ENCODE peak calls at places on chromosomes 12 and 14, in seven cellular contexts. C is IMR-90, M is neuronal stem cell, T is mesenchymal stem cell, W is mesendoderm, U is H1, I is trophoblast cell. J is an unnamed sample.

GRCh38 chr12:56154246-56154771 is 1.9 kb downstream of the MYL6B start:
- DNase-seq in C (no peak), M (no peak), T (no peak), W (peak), U (no peak), I (no peak), J (no peak)

GRCh38 chr12:16168078-16168477 is 109.4 kb downstream of the SLC15A5 start:
- DNase-seq in C (no peak), M (no peak), T (no peak), W (no peak), U (no peak), I (no peak), J (no peak)

GRCh38 chr12:50862316-50862715 is 19.6 kb downstream of the TMPRSS12 start:
- DNase-seq in C (peak), M (no peak), T (peak), W (no peak), U (no peak), I (no peak), J (no peak)

GRCh38 chr14:23910081-23910875 is 43.3 kb upstream of the DHRS4 start:
- DNase-seq in C (peak), M (peak), T (peak), W (peak), U (peak), I (peak), J (peak)

GRCh38 chr12:117679776-117680175 is 289.0 kb downstream of the KSR2 start:
- DNase-seq in C (no peak), M (no peak), T (peak), W (no peak), U (no peak), I (no peak), J (no peak)

GRCh38 chr14:94062344-94062904 is 18.6 kb downstream of the DDX24 start:
- DNase-seq in C (peak), M (no peak), T (no peak), W (peak), U (no peak), I (peak), J (no peak)

GRCh38 chr12:91017511-91018263 is 12.9 kb upstream of the EPYC start:
- DNase-seq in C (no peak), M (no peak), T (no peak), W (no peak), U (no peak), I (no peak), J (no peak)

GRCh38 chr12:32125455-32126084 is 18.9 kb downstream of the BICD1 start:
- DNase-seq in C (peak), M (no peak), T (peak), W (no peak), U (no peak), I (no peak), J (no peak)

GRCh38 chr12:124796303-124796957 is 67.2 kb downstream of the SCARB1 start:
- DNase-seq in C (no peak), M (no peak), T (no peak), W (no peak), U (no peak), I (no peak), J (no peak)

GRCh38 chr14:89401783-89402182 is 15.2 kb downstream of the FOXN3 start:
- DNase-seq in C (no peak), M (no peak), T (no peak), W (no peak), U (no peak), I (no peak), J (no peak)

GRCh38 chr12:15629761-15630160 is 159.4 kb downstream of the EPS8 start:
- DNase-seq in C (peak), M (no peak), T (peak), W (no peak), U (no peak), I (no peak), J (no peak)

GRCh38 chr12:91588874-91589454 is 406.3 kb upstream of the DCN start:
- DNase-seq in C (no peak), M (no peak), T (no peak), W (no peak), U (no peak), I (no peak), J (no peak)

GRCh38 chr14:53034036-53034435 is 83.2 kb upstream of the FERMT2 start:
- DNase-seq in C (no peak), M (no peak), T (no peak), W (no peak), U (no peak), I (no peak), J (no peak)

GRCh38 chr12:59381106-59381505 is 214.7 kb upstream of the SLC16A7 start:
- DNase-seq in C (no peak), M (no peak), T (no peak), W (no peak), U (no peak), I (no peak), J (no peak)

GRCh38 chr14:76546426-76547221 is 170.7 kb downstream of the ESRRB start:
- DNase-seq in C (no peak), M (peak), T (no peak), W (peak), U (no peak), I (peak), J (peak)

GRCh38 chr14:104370256-104370870 is 209.2 kb upstream of the C14orf180 start:
- DNase-seq in C (no peak), M (no peak), T (no peak), W (peak), U (peak), I (peak), J (peak)

GRCh38 chr14:23563473-23564180 is 4.0 kb downstream of the AP1G2 start:
- DNase-seq in C (no peak), M (no peak), T (no peak), W (no peak), U (no peak), I (peak), J (no peak)

GRCh38 chr12:613996-614726 is 49.1 kb downstream of the NINJ2 start:
- DNase-seq in C (no peak), M (no peak), T (peak), W (peak), U (no peak), I (peak), J (peak)

GRCh38 chr12:106089935-106090334 is 48.8 kb downstream of the NUAK1 start:
- DNase-seq in C (no peak), M (no peak), T (no peak), W (no peak), U (no peak), I (no peak), J (no peak)

GRCh38 chr12:91331371-91331770 is 148.8 kb upstream of the DCN start:
- DNase-seq in C (no peak), M (no peak), T (no peak), W (no peak), U (no peak), I (no peak), J (no peak)

GRCh38 chr14:93884950-93885349 is 42.2 kb upstream of the FAM181A start:
- DNase-seq in C (no peak), M (no peak), T (no peak), W (no peak), U (no peak), I (no peak), J (no peak)

GRCh38 chr12:30795660-30796507 is 41.1 kb upstream of the CAPRIN2 start:
- DNase-seq in C (peak), M (peak), T (peak), W (peak), U (no peak), I (peak), J (peak)

DNA sequence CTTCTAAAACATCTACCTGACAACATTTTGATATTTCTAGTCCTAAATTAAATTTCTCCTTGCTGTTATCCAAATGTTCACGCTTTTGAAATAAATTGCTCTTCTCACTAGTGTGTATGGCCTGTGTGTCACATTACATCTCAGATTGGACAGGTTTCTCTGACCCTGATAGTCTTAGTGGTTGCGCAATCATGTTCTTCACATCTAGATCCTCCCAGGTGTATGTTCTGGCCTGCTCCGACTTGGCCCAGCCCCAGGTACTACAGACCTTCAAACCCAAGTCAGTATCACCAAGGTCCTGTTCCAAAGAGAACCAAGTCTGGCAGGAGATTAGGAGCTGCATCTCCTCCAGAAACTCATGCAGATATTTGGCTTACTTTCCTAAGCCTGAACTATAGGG is 209.5 kb downstream of the ASCL1 start:
- DNase-seq in C (no peak), M (no peak), T (no peak), W (no peak), U (no peak), I (no peak), J (no peak)
- H2BK5ac ChIP-seq in C (no peak), M (no peak), T (no peak), W (no peak), U (no peak), I (no peak), J (no peak)

DNA sequence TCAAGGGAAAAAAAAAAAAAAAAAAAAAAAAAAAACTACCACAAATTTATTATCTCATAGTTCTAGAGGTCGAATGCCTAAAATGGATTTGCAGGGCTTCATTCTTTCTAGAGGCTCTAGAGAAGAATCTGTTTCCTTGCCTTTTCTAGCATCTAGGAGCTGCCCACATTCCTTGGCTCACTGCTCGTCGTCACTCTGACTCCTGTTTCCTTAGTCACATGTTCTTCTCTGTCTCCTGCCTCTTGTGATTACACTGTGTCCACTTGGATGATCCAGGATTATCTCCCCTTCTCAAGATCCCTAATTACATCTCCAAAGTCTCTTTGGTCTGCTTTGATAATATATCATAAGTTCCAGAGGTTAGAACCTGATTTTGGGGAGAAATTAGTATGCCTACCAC is 88.7 kb downstream of the HECTD1 start:
- DNase-seq in C (no peak), M (no peak), T (peak), W (peak), U (no peak), I (no peak), J (no peak)
- H2BK5ac ChIP-seq in C (no peak), M (no peak), T (no peak), W (no peak), U (no peak), I (no peak), J (no peak)

GRCh38 chr12:127680516-127680915 is 586.5 kb upstream of the TMEM132C start:
- DNase-seq in C (no peak), M (no peak), T (peak), W (no peak), U (no peak), I (no peak), J (no peak)

GRCh38 chr12:127681151-127681754 is 585.7 kb upstream of the TMEM132C start:
- DNase-seq in C (no peak), M (no peak), T (no peak), W (no peak), U (no peak), I (no peak), J (no peak)

GRCh38 chr12:127677537-127678131 is 589.3 kb upstream of the TMEM132C start:
- DNase-seq in C (peak), M (peak), T (peak), W (peak), U (peak), I (peak), J (peak)

GRCh38 chr12:127675936-127676335 is 591.0 kb upstream of the TMEM132C start:
- DNase-seq in C (no peak), M (no peak), T (peak), W (no peak), U (no peak), I (no peak), J (no peak)

DNA sequence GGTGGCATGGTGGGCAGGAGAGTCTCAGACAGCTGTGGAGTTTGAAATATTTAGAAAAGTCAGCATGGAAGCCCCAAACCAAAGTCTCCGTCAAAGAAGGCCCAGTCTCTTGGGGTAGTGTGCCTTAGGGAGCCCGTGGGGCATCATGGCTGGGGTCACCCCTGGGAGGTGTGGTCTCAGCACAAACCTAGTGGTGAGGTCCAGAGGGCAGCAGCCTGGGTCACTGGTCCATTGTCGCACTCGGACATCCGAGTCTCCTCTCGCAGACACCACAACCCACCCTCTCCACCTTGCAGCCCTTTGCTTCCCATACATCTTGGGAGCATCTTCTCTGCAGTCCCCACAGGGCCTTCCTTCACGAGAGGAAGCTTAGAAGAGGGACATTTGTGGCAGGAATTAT is 588.0 kb upstream of the TMEM132C start:
- DNase-seq in C (no peak), M (no peak), T (no peak), W (no peak), U (no peak), I (no peak), J (no peak)
- H2BK5ac ChIP-seq in C (no peak), M (no peak), T (no peak), W (no peak), U (no peak), I (no peak), J (no peak)

GRCh38 chr12:112317481-112317880 is 64.8 kb downstream of the HECTD4 start:
- DNase-seq in C (no peak), M (peak), T (no peak), W (no peak), U (no peak), I (peak), J (no peak)

GRCh38 chr12:112319395-112319794 is 62.8 kb downstream of the HECTD4 start:
- DNase-seq in C (no peak), M (no peak), T (no peak), W (no peak), U (no peak), I (peak), J (no peak)

GRCh38 chr12:112309797-112310196 is 72.4 kb downstream of the HECTD4 start:
- DNase-seq in C (peak), M (no peak), T (no peak), W (no peak), U (no peak), I (no peak), J (no peak)

GRCh38 chr12:112314981-112315380 is 67.2 kb downstream of the HECTD4 start:
- DNase-seq in C (peak), M (no peak), T (no peak), W (no peak), U (no peak), I (peak), J (no peak)
- H2BK5ac ChIP-seq in C (no peak), M (no peak), T (no peak), W (no peak), U (no peak), I (no peak), J (no peak)

DNA sequence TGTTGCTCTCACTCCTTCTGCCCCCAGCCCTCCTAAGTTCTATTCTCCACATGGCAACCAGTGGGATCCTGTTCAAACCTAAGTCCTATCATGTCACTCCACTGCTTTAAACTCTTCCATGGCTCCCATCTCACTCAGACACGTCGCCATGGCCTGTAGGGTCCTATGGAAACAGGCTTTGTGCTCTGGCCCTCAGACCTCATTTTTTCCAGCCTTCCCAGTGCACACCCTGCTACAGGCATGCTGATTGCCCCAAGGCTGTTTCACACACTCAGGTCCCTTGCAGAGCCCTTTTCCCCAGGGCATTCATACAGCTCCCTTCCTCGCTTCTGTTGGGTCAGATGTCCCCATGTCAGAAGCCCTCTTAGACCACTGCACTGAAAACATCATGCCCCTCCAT is 11.2 kb upstream of the MED13L start:
- DNase-seq in C (no peak), M (no peak), T (no peak), W (no peak), U (no peak), I (peak), J (no peak)
- H2BK5ac ChIP-seq in C (no peak), M (no peak), T (no peak), W (no peak), U (no peak), I (no peak), J (no peak)